ENCODE peak calls at places on chromosomes 11 and 22, in eight cellular contexts. U, Q, X, T, G, M, Z and N are unnamed samples.

GRCh38 chr11:69333149-69333710 is 39.3 kb downstream of the MYEOV start:
- DNase-seq in U (no peak), M (no peak), T (no peak), Q (no peak), Z (no peak), X (no peak), G (no peak), N (no peak)

GRCh38 chr11:21066030-21066429 is 396.6 kb downstream of the NELL1 start:
- DNase-seq in Q (no peak), X (no peak), M (no peak), G (no peak), Z (no peak), T (no peak), U (no peak), N (no peak)

GRCh38 chr11:13963949-13964770 is 1.6 kb downstream of the SPON1 start:
- DNase-seq in X (no peak), Q (no peak), Z (no peak), G (peak; percentile 37), U (peak; percentile 5), M (no peak), T (no peak), N (no peak)

GRCh38 chr11:68842427-68843051 is 823 bp upstream of the CPT1A start:
- DNase-seq in X (no peak), Q (no peak), U (no peak), T (no peak), M (no peak), Z (no peak), G (no peak), N (no peak)

GRCh38 chr11:123580557-123581275 is 73.7 kb downstream of the SCN3B start:
- DNase-seq in U (peak; percentile 71), X (peak; percentile 31), T (no peak), M (peak; percentile 65), Z (no peak), Q (peak; percentile 80), G (peak; percentile 60), N (peak; percentile 31)

GRCh38 chr11:114141863-114142590 is 82.5 kb downstream of the ZBTB16 start:
- DNase-seq in Z (no peak), X (no peak), T (no peak), G (no peak), U (no peak), Q (no peak), M (peak; percentile 59), N (no peak)

GRCh38 chr11:128874406-128874805 is 7.3 kb upstream of the KCNJ1 start:
- DNase-seq in U (no peak), T (no peak), X (no peak), G (no peak), Z (peak; percentile 22), Q (no peak), M (no peak), N (peak; percentile 4)

GRCh38 chr11:23192256-23192655 is 332.0 kb upstream of the CCDC179 start:
- DNase-seq in Z (peak; percentile 35), G (no peak), X (no peak), M (peak; percentile 2), U (no peak), Q (no peak), T (no peak), N (peak; percentile 28)

GRCh38 chr11:1780700-1781592 is 17.2 kb upstream of the CTSD start:
- DNase-seq in G (no peak), U (no peak), Z (no peak), T (no peak), Q (no peak), M (no peak), X (no peak), N (no peak)

GRCh38 chr11:67415501-67416304 is at the start of gene CARNS1:
- DNase-seq in Q (peak; percentile 68), M (no peak), T (no peak), U (peak; percentile 54), G (no peak), Z (no peak), X (no peak), N (no peak)
- H3K4me3 ChIP-seq in Q (no peak within 1 kb of the TSS), M (peak within 1 kb of the TSS; percentile 37), T (peak within 1 kb of the TSS; percentile 49), U (no peak within 1 kb of the TSS), G (no peak within 1 kb of the TSS), Z (peak within 1 kb of the TSS; percentile 37), X (no peak within 1 kb of the TSS), N (no peak within 1 kb of the TSS)

GRCh38 chr22:49765951-49766350 is 61.7 kb downstream of the BRD1 start:
- DNase-seq in Q (no peak), Z (no peak), X (no peak), M (no peak), G (no peak), U (no peak), T (no peak), N (no peak)

GRCh38 chr22:49768077-49768476 is 59.6 kb downstream of the BRD1 start:
- DNase-seq in U (no peak), Q (no peak), M (no peak), Z (no peak), G (no peak), T (no peak), X (no peak), N (no peak)

GRCh38 chr22:49768961-49769690 is 58.5 kb downstream of the BRD1 start:
- DNase-seq in M (no peak), U (peak; percentile 83), G (no peak), Q (peak; percentile 25), T (no peak), X (no peak), Z (peak; percentile 43), N (no peak)

GRCh38 chr22:49768511-49768910 is 59.2 kb downstream of the BRD1 start:
- DNase-seq in T (no peak), X (no peak), Z (no peak), M (no peak), Q (peak; percentile 1), G (no peak), U (no peak), N (no peak)

GRCh38 chr22:49767355-49768062 is 60.2 kb downstream of the BRD1 start:
- DNase-seq in U (no peak), Z (peak; percentile 39), M (peak; percentile 78), G (no peak), X (peak; percentile 51), Q (no peak), T (no peak), N (peak; percentile 53)
- TF ChIP-seq CTCF in U (peak; percentile 49), Z (peak; percentile 74), M (peak; percentile 87), G (no peak), X (peak; percentile 81), Q (peak; percentile 70), T (peak; percentile 50), N (peak; percentile 74)

GRCh38 chr11:134033276-134033675 is 35.6 kb upstream of the JAM3 start:
- DNase-seq in Z (no peak), T (no peak), G (no peak), X (no peak), Q (no peak), U (no peak), M (no peak), N (no peak)
- H3K4me3 ChIP-seq in Z (peak overlapping the region; percentile 42), T (no peak overlapping the region), G (no peak overlapping the region), X (no peak overlapping the region), Q (no peak overlapping the region), U (no peak overlapping the region), M (no peak overlapping the region), N (no peak overlapping the region)

DNA sequence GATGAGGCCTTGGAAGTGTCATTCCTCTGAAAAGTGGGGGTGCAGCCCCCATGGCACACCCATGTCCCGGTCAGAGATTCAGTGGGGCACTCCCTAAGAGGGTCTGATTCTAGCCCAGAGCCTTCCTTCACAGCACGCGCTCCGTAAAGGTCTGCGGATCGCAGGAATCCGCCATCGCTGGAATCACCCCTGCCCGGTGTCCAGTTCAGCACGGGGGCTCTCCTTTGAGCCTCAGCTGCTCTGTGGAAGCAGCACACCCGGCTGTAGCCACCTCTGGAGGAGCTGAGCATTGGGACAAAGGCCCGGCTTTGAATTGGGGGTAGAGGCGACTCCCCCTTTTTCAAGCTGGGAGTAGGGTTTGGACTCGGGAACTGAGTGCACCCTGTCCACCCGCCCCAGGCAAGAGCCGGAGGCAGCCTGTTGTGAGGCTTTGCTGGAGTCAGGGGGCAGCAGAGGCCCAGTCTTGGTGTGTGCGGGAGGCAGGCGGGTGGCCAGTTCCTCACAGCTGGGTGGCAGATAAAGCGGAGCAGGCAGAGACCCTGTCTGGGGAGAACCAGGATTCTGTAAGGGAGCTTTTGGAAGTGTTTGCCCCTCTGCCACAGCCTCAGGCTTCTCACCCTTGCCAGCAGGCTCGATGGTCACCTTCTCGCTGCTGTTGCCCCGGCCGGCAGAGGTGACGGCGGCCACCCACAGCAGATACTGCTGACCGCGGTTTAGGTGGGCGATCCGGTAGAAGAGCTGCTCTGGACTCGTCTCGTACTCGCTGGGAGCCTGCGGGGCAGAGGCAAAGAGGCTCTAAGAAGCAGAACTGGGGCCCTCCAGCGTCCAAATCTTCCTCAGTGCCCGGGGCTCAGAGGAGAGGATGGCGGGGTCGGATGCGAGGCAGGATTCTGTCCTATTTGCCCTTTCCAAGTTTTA is 115.9 kb downstream of the CEP164 start:
- DNase-seq in Z (peak; percentile 27), M (peak; percentile 31), Q (peak; percentile 72), T (peak; percentile 32), X (peak; percentile 26), U (peak; percentile 62), G (peak; percentile 62), N (no peak)
- TF ChIP-seq CTCF in Z (peak; percentile 54), M (peak; percentile 50), Q (peak; percentile 51), T (peak; percentile 75), X (peak; percentile 79), U (peak; percentile 38), G (peak; percentile 31), N (peak; percentile 59)

GRCh38 chr11:61800331-61801281 is 7.9 kb downstream of the FEN1 start:
- DNase-seq in Z (no peak), T (no peak), M (no peak), Q (no peak), U (no peak), G (no peak), X (no peak), N (no peak)
- H3K4me3 ChIP-seq in Z (no peak overlapping the region), T (no peak overlapping the region), M (no peak overlapping the region), Q (no peak overlapping the region), U (no peak overlapping the region), G (no peak overlapping the region), X (no peak overlapping the region), N (no peak overlapping the region)

DNA sequence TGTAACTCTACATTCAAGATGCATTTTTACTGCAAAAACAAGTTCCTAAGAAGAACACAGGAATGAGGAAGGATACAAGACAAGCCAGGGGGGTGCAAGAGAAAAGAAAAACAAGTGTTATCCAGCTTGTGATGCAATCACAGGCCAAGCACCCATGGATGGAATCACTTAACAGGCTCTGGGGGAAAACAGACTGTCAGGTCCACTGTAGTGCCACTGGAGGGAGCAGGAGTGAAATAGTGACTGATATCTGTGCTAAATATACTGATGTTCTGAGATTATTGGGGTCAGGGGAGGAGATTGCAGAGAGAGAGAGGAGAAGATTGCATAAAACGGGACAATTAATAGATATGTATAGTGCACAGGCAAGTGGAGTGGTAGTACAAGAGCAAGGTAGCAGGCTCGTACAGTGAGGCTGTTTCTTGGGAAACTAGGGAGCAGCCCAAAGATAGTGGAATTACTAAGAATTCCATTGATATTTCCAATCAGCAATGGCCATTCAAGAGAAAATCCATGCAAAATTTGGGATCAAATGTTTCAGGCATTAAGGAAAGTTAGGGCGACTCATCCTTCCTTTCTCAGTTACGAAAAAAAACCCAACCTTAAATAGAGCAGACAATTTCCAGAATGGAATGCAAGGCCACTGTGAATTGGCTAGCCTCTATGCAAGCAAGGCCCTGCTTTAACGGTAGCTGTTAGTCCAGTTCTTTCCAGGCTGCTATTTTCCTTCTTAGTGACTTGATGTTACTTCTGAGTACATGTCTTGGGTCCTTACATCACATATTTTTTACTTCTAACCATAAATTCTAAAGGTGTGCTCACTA is 52.2 kb upstream of the CEP126 start:
- DNase-seq in Z (peak; percentile 91), M (peak; percentile 77), G (no peak), Q (no peak), U (peak; percentile 5), X (peak; percentile 84), T (no peak), N (peak; percentile 71)
- TF ChIP-seq CTCF in Z (peak; percentile 74), M (peak; percentile 71), G (no peak), Q (no peak), U (no peak), X (peak; percentile 81), T (peak; percentile 30), N (peak; percentile 70)

GRCh38 chr11:118887219-118887618 is 3.5 kb downstream of the CXCR5 start:
- DNase-seq in U (no peak), Z (no peak), X (no peak), M (no peak), T (no peak), G (no peak), Q (no peak), N (no peak)
- H3K4me3 ChIP-seq in U (no peak overlapping the region), Z (no peak overlapping the region), X (no peak overlapping the region), M (no peak overlapping the region), T (no peak overlapping the region), G (no peak overlapping the region), Q (no peak overlapping the region), N (no peak overlapping the region)